ENCODE peak calls at places on chromosomes 6 and 20, in six cellular contexts. One of them, this sample, is unnamed.

GRCh38 chr6:12324741-12325140 is 34.6 kb downstream of the EDN1 start:
- DNase-seq in neuronal stem cell: no peak
- DNase-seq in GM23338: peak; percentile 32
- DNase-seq in CD8-positive, alpha-beta T cell: no peak
- DNase-seq in stomach: no peak
- DNase-seq in cardiac muscle cell: no peak
- DNase-seq in this sample: no peak

GRCh38 chr6:11538049-11538798 is 675 bp downstream of the TMEM170B start:
- DNase-seq in cardiac muscle cell: peak; percentile 16
- DNase-seq in stomach: peak; percentile 30
- DNase-seq in CD8-positive, alpha-beta T cell: peak; percentile 31
- DNase-seq in GM23338: peak; percentile 69
- DNase-seq in neuronal stem cell: peak; percentile 33
- DNase-seq in this sample: peak; percentile 28

GRCh38 chr6:41894366-41895299 is 542 bp downstream of the USP49 start:
- DNase-seq in neuronal stem cell: no peak
- DNase-seq in GM23338: peak; percentile 61
- DNase-seq in CD8-positive, alpha-beta T cell: no peak
- DNase-seq in stomach: peak; percentile 27
- DNase-seq in cardiac muscle cell: peak; percentile 19
- DNase-seq in this sample: no peak

GRCh38 chr6:118542184-118542952 is 5.7 kb upstream of the PLN start:
- DNase-seq in stomach: no peak
- DNase-seq in CD8-positive, alpha-beta T cell: no peak
- DNase-seq in neuronal stem cell: no peak
- DNase-seq in GM23338: no peak
- DNase-seq in cardiac muscle cell: peak; percentile 38
- DNase-seq in this sample: no peak

GRCh38 chr20:44594730-44595129 is 12.4 kb downstream of the PKIG start:
- DNase-seq in cardiac muscle cell: peak; percentile 56
- DNase-seq in stomach: no peak
- DNase-seq in neuronal stem cell: no peak
- DNase-seq in CD8-positive, alpha-beta T cell: no peak
- DNase-seq in GM23338: no peak
- DNase-seq in this sample: no peak

GRCh38 chr6:6918216-6918983 is 189.4 kb upstream of the RREB1 start:
- DNase-seq in GM23338: no peak
- DNase-seq in neuronal stem cell: no peak
- DNase-seq in stomach: no peak
- DNase-seq in cardiac muscle cell: peak; percentile 83
- DNase-seq in CD8-positive, alpha-beta T cell: peak; percentile 45
- DNase-seq in this sample: no peak

GRCh38 chr6:10686901-10687300 is 7.5 kb downstream of the C6orf52 start:
- DNase-seq in cardiac muscle cell: no peak
- DNase-seq in CD8-positive, alpha-beta T cell: no peak
- DNase-seq in GM23338: no peak
- DNase-seq in neuronal stem cell: no peak
- DNase-seq in stomach: no peak
- DNase-seq in this sample: no peak

GRCh38 chr20:47262365-47263013 is 94.0 kb downstream of the ZMYND8 start:
- DNase-seq in neuronal stem cell: no peak
- DNase-seq in CD8-positive, alpha-beta T cell: no peak
- DNase-seq in stomach: no peak
- DNase-seq in GM23338: no peak
- DNase-seq in cardiac muscle cell: no peak
- DNase-seq in this sample: no peak

GRCh38 chr20:13200767-13201500 is 20.1 kb upstream of the ISM1 start:
- DNase-seq in cardiac muscle cell: no peak
- DNase-seq in stomach: no peak
- DNase-seq in CD8-positive, alpha-beta T cell: no peak
- DNase-seq in neuronal stem cell: peak; percentile 70
- DNase-seq in GM23338: peak; percentile 25
- DNase-seq in this sample: no peak

GRCh38 chr20:43853174-43853803 is 61.4 kb upstream of the TOX2 start:
- DNase-seq in cardiac muscle cell: no peak
- DNase-seq in neuronal stem cell: no peak
- DNase-seq in GM23338: no peak
- DNase-seq in CD8-positive, alpha-beta T cell: no peak
- DNase-seq in stomach: no peak
- DNase-seq in this sample: no peak

GRCh38 chr6:30061766-30062458 is 847 bp downstream of the POLR1H start:
- DNase-seq in cardiac muscle cell: peak; percentile 39
- DNase-seq in GM23338: peak; percentile 23
- DNase-seq in stomach: peak; percentile 28
- DNase-seq in neuronal stem cell: no peak
- DNase-seq in CD8-positive, alpha-beta T cell: peak; percentile 60
- DNase-seq in this sample: peak; percentile 46

GRCh38 chr6:124260337-124260736 is 456.7 kb downstream of the NKAIN2 start:
- DNase-seq in stomach: no peak
- DNase-seq in CD8-positive, alpha-beta T cell: no peak
- DNase-seq in cardiac muscle cell: no peak
- DNase-seq in GM23338: peak; percentile 19
- DNase-seq in neuronal stem cell: no peak
- DNase-seq in this sample: no peak

GRCh38 chr20:61757678-61758555 is 307.8 kb downstream of the TAF4 start:
- DNase-seq in stomach: no peak
- DNase-seq in cardiac muscle cell: peak; percentile 7
- DNase-seq in GM23338: no peak
- DNase-seq in neuronal stem cell: no peak
- DNase-seq in CD8-positive, alpha-beta T cell: no peak
- DNase-seq in this sample: no peak

GRCh38 chr6:83092756-83093399 is 25.4 kb downstream of the DOP1A start:
- DNase-seq in CD8-positive, alpha-beta T cell: no peak
- DNase-seq in GM23338: no peak
- DNase-seq in stomach: no peak
- DNase-seq in neuronal stem cell: no peak
- DNase-seq in cardiac muscle cell: peak; percentile 49
- DNase-seq in this sample: no peak

GRCh38 chr6:12232821-12233220 is 57.3 kb upstream of the EDN1 start:
- DNase-seq in CD8-positive, alpha-beta T cell: no peak
- DNase-seq in stomach: no peak
- DNase-seq in cardiac muscle cell: no peak
- DNase-seq in GM23338: no peak
- DNase-seq in neuronal stem cell: peak; percentile 56
- DNase-seq in this sample: no peak

GRCh38 chr6:100404051-100404450 is 60.7 kb downstream of the SIM1 start:
- DNase-seq in GM23338: no peak
- DNase-seq in stomach: no peak
- DNase-seq in CD8-positive, alpha-beta T cell: no peak
- DNase-seq in cardiac muscle cell: no peak
- DNase-seq in neuronal stem cell: no peak
- DNase-seq in this sample: no peak

GRCh38 chr6:136290406-136291010 is 862 bp upstream of the BCLAF1 start:
- DNase-seq in cardiac muscle cell: peak; percentile 95
- DNase-seq in stomach: peak; percentile 78
- DNase-seq in neuronal stem cell: no peak
- DNase-seq in GM23338: peak; percentile 70
- DNase-seq in CD8-positive, alpha-beta T cell: peak; percentile 94
- DNase-seq in this sample: peak; percentile 72

GRCh38 chr6:157944983-157945931 is 36.4 kb upstream of the SYNJ2 start:
- DNase-seq in GM23338: no peak
- DNase-seq in cardiac muscle cell: no peak
- DNase-seq in CD8-positive, alpha-beta T cell: peak; percentile 41
- DNase-seq in neuronal stem cell: no peak
- DNase-seq in stomach: no peak
- DNase-seq in this sample: no peak

GRCh38 chr6:163460307-163460782 is 45.8 kb downstream of the QKI start:
- DNase-seq in stomach: no peak
- DNase-seq in CD8-positive, alpha-beta T cell: peak; percentile 15
- DNase-seq in GM23338: no peak
- DNase-seq in cardiac muscle cell: peak; percentile 45
- DNase-seq in neuronal stem cell: no peak
- DNase-seq in this sample: no peak

GRCh38 chr6:96700931-96701330 is 136.3 kb downstream of the GPR63 start:
- DNase-seq in GM23338: no peak
- DNase-seq in neuronal stem cell: no peak
- DNase-seq in cardiac muscle cell: no peak
- DNase-seq in stomach: no peak
- DNase-seq in CD8-positive, alpha-beta T cell: no peak
- DNase-seq in this sample: no peak

GRCh38 chr6:32148722-32149576 is 2.8 kb downstream of the PRRT1 start:
- DNase-seq in stomach: peak; percentile 86
- DNase-seq in CD8-positive, alpha-beta T cell: peak; percentile 75
- DNase-seq in cardiac muscle cell: no peak
- DNase-seq in neuronal stem cell: no peak
- DNase-seq in GM23338: peak; percentile 96
- DNase-seq in this sample: peak; percentile 87

GRCh38 chr6:38714239-38715015 is 684 bp upstream of the DNAH8 start:
- DNase-seq in stomach: no peak
- DNase-seq in neuronal stem cell: no peak
- DNase-seq in cardiac muscle cell: no peak
- DNase-seq in GM23338: no peak
- DNase-seq in CD8-positive, alpha-beta T cell: no peak
- DNase-seq in this sample: no peak
- H3K4me3 ChIP-seq in stomach: peak overlapping the region; percentile 36
- H3K4me3 ChIP-seq in neuronal stem cell: no peak overlapping the region
- H3K4me3 ChIP-seq in cardiac muscle cell: peak overlapping the region; percentile 28
- H3K4me3 ChIP-seq in GM23338: peak overlapping the region; percentile 75
- H3K4me3 ChIP-seq in CD8-positive, alpha-beta T cell: peak overlapping the region; percentile 40
- H3K4me3 ChIP-seq in this sample: peak overlapping the region; percentile 10

GRCh38 chr20:48578397-48579098 is 249.3 kb downstream of the PREX1 start:
- DNase-seq in stomach: no peak
- DNase-seq in CD8-positive, alpha-beta T cell: no peak
- DNase-seq in GM23338: no peak
- DNase-seq in neuronal stem cell: no peak
- DNase-seq in cardiac muscle cell: no peak
- DNase-seq in this sample: no peak

GRCh38 chr20:48582361-48582991 is 245.3 kb downstream of the PREX1 start:
- DNase-seq in GM23338: no peak
- DNase-seq in stomach: no peak
- DNase-seq in cardiac muscle cell: no peak
- DNase-seq in neuronal stem cell: no peak
- DNase-seq in CD8-positive, alpha-beta T cell: no peak
- DNase-seq in this sample: no peak

GRCh38 chr20:48581167-48581566 is 246.6 kb downstream of the PREX1 start:
- DNase-seq in cardiac muscle cell: no peak
- DNase-seq in neuronal stem cell: no peak
- DNase-seq in GM23338: no peak
- DNase-seq in stomach: no peak
- DNase-seq in CD8-positive, alpha-beta T cell: no peak
- DNase-seq in this sample: no peak

GRCh38 chr20:48574383-48574782 is 253.4 kb downstream of the PREX1 start:
- DNase-seq in neuronal stem cell: peak; percentile 9
- DNase-seq in cardiac muscle cell: peak; percentile 20
- DNase-seq in CD8-positive, alpha-beta T cell: no peak
- DNase-seq in stomach: no peak
- DNase-seq in GM23338: peak; percentile 44
- DNase-seq in this sample: no peak

GRCh38 chr20:48577557-48577956 is 250.2 kb downstream of the PREX1 start:
- DNase-seq in GM23338: no peak
- DNase-seq in stomach: no peak
- DNase-seq in CD8-positive, alpha-beta T cell: no peak
- DNase-seq in neuronal stem cell: no peak
- DNase-seq in cardiac muscle cell: no peak
- DNase-seq in this sample: no peak
- H3K27me3 ChIP-seq in GM23338: no peaks in the 10 kb centered on the region
- H3K27me3 ChIP-seq in stomach: no peaks in the 10 kb centered on the region
- H3K27me3 ChIP-seq in CD8-positive, alpha-beta T cell: no peaks in the 10 kb centered on the region
- H3K27me3 ChIP-seq in neuronal stem cell: no peaks in the 10 kb centered on the region
- H3K27me3 ChIP-seq in cardiac muscle cell: no peaks in the 10 kb centered on the region
- H3K27me3 ChIP-seq in this sample: no peaks in the 10 kb centered on the region

GRCh38 chr6:159074120-159074684 is 29.4 kb upstream of the TAGAP start:
- DNase-seq in neuronal stem cell: peak; percentile 42
- DNase-seq in stomach: no peak
- DNase-seq in cardiac muscle cell: peak; percentile 63
- DNase-seq in GM23338: peak; percentile 85
- DNase-seq in CD8-positive, alpha-beta T cell: no peak
- DNase-seq in this sample: peak; percentile 26
- H3K4me3 ChIP-seq in neuronal stem cell: peak overlapping the region; percentile 60
- H3K4me3 ChIP-seq in stomach: no peak overlapping the region
- H3K4me3 ChIP-seq in cardiac muscle cell: peak overlapping the region; percentile 31
- H3K4me3 ChIP-seq in GM23338: peak overlapping the region; percentile 50
- H3K4me3 ChIP-seq in CD8-positive, alpha-beta T cell: no peak overlapping the region
- H3K4me3 ChIP-seq in this sample: no peak overlapping the region

DNA sequence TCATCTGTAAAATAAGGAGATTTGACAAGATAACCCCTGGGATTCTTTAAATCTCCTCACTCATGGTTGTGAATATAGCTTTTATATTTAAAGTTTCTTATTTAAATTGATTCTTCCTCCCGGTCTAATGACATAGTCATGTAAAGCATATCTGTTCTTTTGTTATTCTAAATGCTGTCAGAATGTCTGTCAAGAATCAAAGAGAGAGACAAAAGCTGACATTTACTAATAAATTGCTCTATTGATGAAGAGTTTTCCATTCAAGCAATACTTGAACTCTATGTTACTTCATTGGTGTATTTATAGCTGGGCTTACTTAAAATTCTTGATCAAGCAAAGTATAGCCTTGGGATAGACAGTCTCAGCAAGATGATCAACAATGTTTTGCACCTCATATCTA is 865.8 kb downstream of the TBC1D32 start:
- DNase-seq in GM23338: no peak
- DNase-seq in neuronal stem cell: no peak
- DNase-seq in stomach: no peak
- DNase-seq in cardiac muscle cell: no peak
- DNase-seq in CD8-positive, alpha-beta T cell: no peak
- DNase-seq in this sample: no peak
- H3K27me3 ChIP-seq in GM23338: no peaks in the 10 kb centered on the region
- H3K27me3 ChIP-seq in neuronal stem cell: no peaks in the 10 kb centered on the region
- H3K27me3 ChIP-seq in stomach: no peaks in the 10 kb centered on the region
- H3K27me3 ChIP-seq in cardiac muscle cell: no peaks in the 10 kb centered on the region
- H3K27me3 ChIP-seq in CD8-positive, alpha-beta T cell: no peaks in the 10 kb centered on the region
- H3K27me3 ChIP-seq in this sample: no peaks in the 10 kb centered on the region

GRCh38 chr6:38572186-38572813 is 67.4 kb downstream of the BTBD9 start:
- DNase-seq in stomach: no peak
- DNase-seq in CD8-positive, alpha-beta T cell: no peak
- DNase-seq in GM23338: no peak
- DNase-seq in cardiac muscle cell: peak; percentile 4
- DNase-seq in neuronal stem cell: no peak
- DNase-seq in this sample: no peak
- H3K4me3 ChIP-seq in stomach: no peak overlapping the region
- H3K4me3 ChIP-seq in CD8-positive, alpha-beta T cell: no peak overlapping the region
- H3K4me3 ChIP-seq in GM23338: no peak overlapping the region
- H3K4me3 ChIP-seq in cardiac muscle cell: no peak overlapping the region
- H3K4me3 ChIP-seq in neuronal stem cell: no peak overlapping the region
- H3K4me3 ChIP-seq in this sample: no peak overlapping the region

This sample was measured in colonic mucosa.